ENCODE peak calls at places on chromosomes 2 and 18, in seven cellular contexts. Y is thoracic aorta, S is HFF-Myc, C is fibroblast of mammary gland, Z is K562, L is Panc1, B is colonic mucosa. T is an unnamed sample.

GRCh38 chr18:40017026-40017425 is 1938.0 kb upstream of the PIK3C3 start:
- DNase-seq in Y (no peak), S (no peak), C (no peak), Z (no peak), L (no peak), B (no peak), T (no peak)

GRCh38 chr2:130381619-130382018 is 25.8 kb downstream of the PTPN18 start:
- DNase-seq in Y (no peak), S (no peak), C (no peak), Z (no peak), L (no peak), B (no peak), T (no peak)

GRCh38 chr2:48755473-48755872 is at the start of gene LHCGR:
- DNase-seq in Y (no peak), S (no peak), C (peak), Z (no peak), L (no peak), B (no peak), T (no peak)

GRCh38 chr2:147451131-147451530 is 393.7 kb upstream of the ACVR2A start:
- DNase-seq in Y (no peak), S (no peak), C (no peak), Z (no peak), L (no peak), B (no peak), T (no peak)

GRCh38 chr2:207528980-207529329 is 807 bp upstream of the CREB1 start:
- DNase-seq in Y (no peak), S (no peak), C (peak), Z (peak), L (no peak), B (peak), T (no peak)

GRCh38 chr2:159098815-159099455 is 130.5 kb downstream of the TANC1 start:
- DNase-seq in Y (no peak), S (no peak), C (no peak), Z (no peak), L (no peak), B (no peak), T (no peak)

GRCh38 chr2:29006092-29006985 is 25.2 kb downstream of the TOGARAM2 start:
- DNase-seq in Y (no peak), S (no peak), C (no peak), Z (peak), L (no peak), B (no peak), T (no peak)

GRCh38 chr18:52546686-52547346 is 206.8 kb downstream of the DCC start:
- DNase-seq in Y (no peak), S (no peak), C (no peak), Z (no peak), L (no peak), B (no peak), T (no peak)

GRCh38 chr18:78979058-78979680 is 449 bp upstream of the SALL3 start:
- DNase-seq in Y (no peak), S (no peak), C (no peak), Z (no peak), L (no peak), B (no peak), T (no peak)

GRCh38 chr2:36800381-36800780 is 103.9 kb downstream of the VIT start:
- DNase-seq in Y (no peak), S (no peak), C (no peak), Z (peak), L (no peak), B (no peak), T (no peak)

GRCh38 chr2:27715318-27716165 is 51.9 kb downstream of the SLC4A1AP start:
- DNase-seq in Y (no peak), S (no peak), C (peak), Z (peak), L (no peak), B (no peak), T (no peak)

GRCh38 chr2:237184192-237184922 is 98.7 kb downstream of the COPS8 start:
- DNase-seq in Y (no peak), S (peak), C (peak), Z (no peak), L (no peak), B (no peak), T (no peak)

GRCh38 chr2:101330253-101330921 is 21.9 kb upstream of the RNF149 start:
- DNase-seq in Y (no peak), S (no peak), C (no peak), Z (no peak), L (no peak), B (peak), T (no peak)

GRCh38 chr2:62326735-62327134 is 130.8 kb downstream of the B3GNT2 start:
- DNase-seq in Y (no peak), S (no peak), C (no peak), Z (no peak), L (no peak), B (no peak), T (no peak)

GRCh38 chr2:241274127-241274526 is 41.3 kb downstream of the HDLBP start:
- DNase-seq in Y (no peak), S (no peak), C (no peak), Z (no peak), L (no peak), B (no peak), T (no peak)

GRCh38 chr2:226217191-226217590 is 582.4 kb downstream of the IRS1 start:
- DNase-seq in Y (no peak), S (no peak), C (no peak), Z (no peak), L (no peak), B (no peak), T (no peak)

GRCh38 chr2:32063310-32064020 is at the start of gene SPAST:
- DNase-seq in Y (peak), S (peak), C (peak), Z (peak), L (peak), B (peak), T (peak)

GRCh38 chr2:133511679-133512078 is 56.6 kb downstream of the NCKAP5 start:
- DNase-seq in Y (no peak), S (no peak), C (no peak), Z (no peak), L (no peak), B (no peak), T (no peak)

GRCh38 chr2:86821306-86821705 is 30.6 kb upstream of the CD8A start:
- DNase-seq in Y (no peak), S (no peak), C (no peak), Z (no peak), L (no peak), B (no peak), T (no peak)

GRCh38 chr2:39508243-39508642 is 71.2 kb upstream of the MAP4K3 start:
- DNase-seq in Y (no peak), S (no peak), C (peak), Z (no peak), L (no peak), B (no peak), T (no peak)

GRCh38 chr2:147389218-147389617 is 455.6 kb upstream of the ACVR2A start:
- DNase-seq in Y (no peak), S (no peak), C (no peak), Z (no peak), L (no peak), B (no peak), T (no peak)

GRCh38 chr18:35953688-35954087 is 18.8 kb upstream of the RMP24 start:
- DNase-seq in Y (no peak), S (no peak), C (no peak), Z (no peak), L (no peak), B (no peak), T (no peak)

GRCh38 chr18:37676276-37676675 is 110.7 kb upstream of the CELF4 start:
- DNase-seq in Y (no peak), S (no peak), C (no peak), Z (no peak), L (no peak), B (no peak), T (no peak)

GRCh38 chr2:10267551-10268465 is 34.9 kb upstream of the HPCAL1 start:
- DNase-seq in Y (no peak), S (no peak), C (no peak), Z (no peak), L (no peak), B (peak), T (no peak)

GRCh38 chr2:148603562-148603920 is 41.0 kb upstream of the EPC2 start:
- DNase-seq in Y (no peak), S (no peak), C (no peak), Z (no peak), L (no peak), B (no peak), T (no peak)

GRCh38 chr2:34705556-34706247 is 1106.6 kb upstream of the FAM98A start:
- DNase-seq in Y (no peak), S (no peak), C (no peak), Z (no peak), L (no peak), B (no peak), T (no peak)

GRCh38 chr2:191167766-191168165 is 17.0 kb upstream of the STAT4 start:
- DNase-seq in Y (no peak), S (peak), C (peak), Z (no peak), L (no peak), B (peak), T (no peak)

GRCh38 chr2:237374284-237375060 is 39.5 kb downstream of the COL6A3 start:
- DNase-seq in Y (no peak), S (no peak), C (no peak), Z (no peak), L (no peak), B (no peak), T (no peak)

GRCh38 chr18:11992096-11992785 is 10.9 kb downstream of the IMPA2 start:
- DNase-seq in Y (no peak), S (no peak), C (no peak), Z (no peak), L (no peak), B (no peak), T (no peak)

GRCh38 chr2:112690853-112691390 is 29.9 kb upstream of the NT5DC4 start:
- DNase-seq in Y (no peak), S (no peak), C (peak), Z (peak), L (peak), B (peak), T (no peak)

GRCh38 chr2:2014251-2014761 is 270.0 kb upstream of the PXDN start:
- DNase-seq in Y (peak), S (no peak), C (peak), Z (no peak), L (no peak), B (no peak), T (no peak)

GRCh38 chr18:5457467-5457957 is 86.3 kb downstream of the EPB41L3 start:
- DNase-seq in Y (no peak), S (no peak), C (no peak), Z (no peak), L (no peak), B (no peak), T (no peak)

GRCh38 chr2:75518638-75519465 is 41.9 kb downstream of the EVA1A start:
- DNase-seq in Y (no peak), S (no peak), C (peak), Z (no peak), L (no peak), B (no peak), T (no peak)

GRCh38 chr2:7777668-7778067 is 860.5 kb downstream of the RNF144A start:
- DNase-seq in Y (no peak), S (no peak), C (no peak), Z (no peak), L (no peak), B (no peak), T (no peak)

GRCh38 chr2:7773974-7774365 is 856.8 kb downstream of the RNF144A start:
- DNase-seq in Y (no peak), S (no peak), C (no peak), Z (no peak), L (no peak), B (no peak), T (no peak)

GRCh38 chr2:7771781-7772180 is 854.6 kb downstream of the RNF144A start:
- DNase-seq in Y (no peak), S (no peak), C (no peak), Z (no peak), L (no peak), B (no peak), T (no peak)

GRCh38 chr2:7774481-7774880 is 857.3 kb downstream of the RNF144A start:
- DNase-seq in Y (no peak), S (no peak), C (no peak), Z (no peak), L (no peak), B (no peak), T (no peak)

GRCh38 chr2:7773362-7773973 is 856.3 kb downstream of the RNF144A start:
- DNase-seq in Y (no peak), S (no peak), C (peak), Z (no peak), L (no peak), B (no peak), T (no peak)
- TF ChIP-seq CTCF in Y (no peak), S (no peak), C (no peak), Z (no peak), L (no peak), B (no peak), T (no peak)

GRCh38 chr18:7623681-7624080 is 56.6 kb downstream of the PTPRM start:
- DNase-seq in Y (no peak), S (no peak), C (no peak), Z (no peak), L (no peak), B (no peak), T (no peak)

GRCh38 chr18:7629416-7629815 is 62.3 kb downstream of the PTPRM start:
- DNase-seq in Y (no peak), S (no peak), C (no peak), Z (no peak), L (no peak), B (no peak), T (no peak)

GRCh38 chr18:7626175-7626921 is 59.2 kb downstream of the PTPRM start:
- DNase-seq in Y (no peak), S (no peak), C (no peak), Z (no peak), L (no peak), B (no peak), T (no peak)

GRCh38 chr18:7624697-7625096 is 57.6 kb downstream of the PTPRM start:
- DNase-seq in Y (no peak), S (no peak), C (no peak), Z (no peak), L (no peak), B (no peak), T (no peak)

GRCh38 chr18:7626922-7627440 is 59.9 kb downstream of the PTPRM start:
- DNase-seq in Y (no peak), S (peak), C (peak), Z (no peak), L (no peak), B (no peak), T (no peak)
- TF ChIP-seq CTCF in Y (no peak), S (peak), C (peak), Z (no peak), L (no peak), B (no peak), T (peak)

DNA sequence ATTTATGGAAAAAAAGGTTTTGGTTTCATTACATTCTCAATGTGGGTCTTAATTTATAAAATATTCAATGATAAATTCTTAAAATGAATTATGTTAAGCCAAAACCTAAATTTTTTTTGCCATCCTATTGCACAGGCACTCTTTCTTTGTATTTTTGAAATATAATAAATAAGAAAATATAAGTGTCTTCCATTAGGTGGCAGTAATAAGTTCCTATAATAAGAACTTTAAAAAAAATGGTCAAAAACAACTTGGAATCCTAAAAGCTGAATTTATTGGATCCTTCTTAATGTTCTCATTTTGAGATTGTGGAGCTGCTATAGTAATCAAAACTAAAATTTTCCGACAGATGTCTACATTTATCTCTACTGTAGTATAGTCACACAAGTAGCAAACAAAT is 5.7 kb downstream of the CALCRL start:
- DNase-seq in Y (no peak), S (no peak), C (no peak), Z (no peak), L (no peak), B (no peak), T (no peak)
- TF ChIP-seq CTCF in Y (no peak), S (no peak), C (peak), Z (no peak), L (peak), B (no peak), T (peak)

DNA sequence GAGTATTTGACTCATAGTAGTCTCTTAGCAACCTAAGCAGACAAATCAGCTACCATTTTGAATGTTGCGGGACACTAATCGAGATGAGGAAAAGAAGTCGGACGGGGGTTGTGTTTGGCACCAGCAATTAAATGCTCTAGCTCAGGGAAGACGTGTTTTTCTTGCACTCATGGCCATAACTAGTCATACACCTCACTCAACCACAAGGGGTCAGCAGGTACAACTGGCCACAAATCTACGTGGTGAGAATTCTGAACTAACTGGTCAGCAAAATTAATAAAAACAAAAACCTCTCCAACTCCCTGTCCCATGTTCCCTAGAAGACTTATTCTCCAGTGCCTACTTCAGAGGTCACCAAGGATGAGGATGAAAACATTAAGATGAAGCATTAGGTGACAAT is 1467.8 kb downstream of the DPP10 start:
- DNase-seq in Y (no peak), S (no peak), C (no peak), Z (no peak), L (no peak), B (no peak), T (no peak)
- TF ChIP-seq CTCF in Y (no peak), S (no peak), C (no peak), Z (no peak), L (peak), B (no peak), T (no peak)

DNA sequence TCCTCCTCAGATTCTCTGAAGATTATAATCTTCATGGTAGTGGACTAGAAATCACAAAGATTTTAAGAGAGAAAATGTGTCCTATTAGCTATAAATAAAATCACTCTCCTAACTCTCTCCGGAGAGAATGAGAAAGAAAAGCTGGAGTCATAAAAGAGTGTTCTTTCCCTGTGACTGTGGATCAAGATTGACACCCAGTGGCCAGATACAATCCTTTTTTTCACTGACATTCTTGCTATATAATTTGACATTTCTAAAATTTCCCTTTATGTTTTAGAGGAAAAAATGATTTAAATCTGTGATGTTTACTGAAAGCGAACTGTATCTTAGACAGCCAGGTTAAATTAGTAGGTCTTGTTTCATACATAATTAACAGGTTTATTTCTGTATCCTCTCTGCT is 35.4 kb upstream of the LRP2 start:
- DNase-seq in Y (no peak), S (no peak), C (peak), Z (no peak), L (no peak), B (no peak), T (no peak)
- TF ChIP-seq CTCF in Y (peak), S (no peak), C (peak), Z (no peak), L (peak), B (no peak), T (peak)

DNA sequence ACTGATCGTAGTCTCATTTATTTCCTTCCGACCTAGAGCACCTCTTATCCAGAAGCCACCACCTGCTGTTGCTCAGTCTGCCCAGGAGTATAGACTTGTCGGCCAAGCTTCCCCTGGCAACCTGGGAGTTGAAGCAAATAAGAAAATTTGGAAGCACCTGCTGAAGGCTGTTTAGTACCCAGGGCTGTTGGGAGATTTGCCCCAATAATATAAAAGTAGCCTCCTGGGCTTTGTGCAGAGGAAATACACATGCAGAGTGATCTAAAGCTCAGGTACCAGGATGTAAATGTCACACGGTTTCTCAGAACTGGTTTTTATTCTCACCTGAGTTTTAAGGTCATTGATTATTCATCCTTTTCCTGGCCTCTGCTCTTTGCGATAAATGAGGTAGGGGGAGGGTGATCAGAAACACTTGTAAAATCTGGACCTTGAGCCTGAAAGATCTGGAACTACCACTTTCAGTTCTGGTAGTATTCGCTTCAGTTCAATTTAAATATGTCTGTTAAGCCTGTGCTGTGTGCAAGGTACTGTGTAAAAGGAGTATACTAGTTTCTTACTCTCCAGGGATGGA is 796 bp upstream of the COX7A2L start:
- DNase-seq in Y (no peak), S (no peak), C (no peak), Z (no peak), L (no peak), B (no peak), T (no peak)
- TF ChIP-seq CTCF in Y (no peak), S (no peak), C (no peak), Z (no peak), L (peak), B (no peak), T (no peak)

GRCh38 chr2:42074661-42075060 is 26.8 kb downstream of the PKDCC start:
- DNase-seq in Y (no peak), S (no peak), C (peak), Z (no peak), L (no peak), B (no peak), T (no peak)
- TF ChIP-seq CTCF in Y (no peak), S (peak), C (no peak), Z (no peak), L (no peak), B (no peak), T (no peak)